ENCODE peak calls at places on chromosomes 6 and 20, in five cellular contexts. T, M, L, G and F are unnamed samples.
A peak's percentile ranks its signal among the peaks of the same experiment; 100 is the strongest.

GRCh38 chr6:80437186-80437585 is 330.7 kb downstream of the BCKDHB start:
- DNase-seq in T (no peak), L (no peak), G (no peak), M (no peak), F (no peak)

GRCh38 chr6:77633471-77633870 is 19.4 kb upstream of the MEI4 start:
- DNase-seq in M (no peak), L (no peak), G (no peak), T (no peak), F (no peak)

GRCh38 chr6:166904101-166904746 is 52.1 kb downstream of the RNASET2 start:
- DNase-seq in T (no peak), G (no peak), L (no peak), M (no peak), F (no peak)

GRCh38 chr6:658244-658643 is 1.3 kb upstream of the HUS1B start:
- DNase-seq in T (no peak), L (no peak), G (no peak), M (no peak), F (no peak)

GRCh38 chr20:57397004-57397692 is 6.0 kb downstream of the RBM38 start:
- DNase-seq in G (no peak), L (peak; percentile 44), T (no peak), M (no peak), F (no peak)

GRCh38 chr6:137013738-137014602 is 30.8 kb downstream of the IL20RA start:
- DNase-seq in G (peak; percentile 39), L (no peak), M (no peak), T (no peak), F (no peak)

GRCh38 chr6:26273673-26274595 is 91.1 kb upstream of the BTN3A2 start:
- DNase-seq in G (no peak), L (no peak), T (no peak), M (no peak), F (no peak)

GRCh38 chr6:25369450-25370086 is 90.4 kb downstream of the CARMIL1 start:
- DNase-seq in T (peak; percentile 38), M (no peak), G (no peak), L (peak; percentile 13), F (peak; percentile 48)

GRCh38 chr6:35370799-35371493 is 28.6 kb downstream of the PPARD start:
- DNase-seq in G (peak; percentile 42), L (no peak), M (no peak), T (no peak), F (no peak)

GRCh38 chr6:143775326-143775725 is 67.8 kb upstream of the LTV1 start:
- DNase-seq in M (no peak), G (no peak), T (no peak), L (no peak), F (no peak)

GRCh38 chr6:160022793-160023192 is 53.9 kb downstream of the IGF2R start:
- DNase-seq in T (no peak), M (no peak), G (no peak), L (no peak), F (no peak)

GRCh38 chr20:35871311-35871771 is 83.0 kb downstream of the SCAND1 start:
- DNase-seq in M (no peak), T (no peak), G (no peak), L (no peak), F (peak; percentile 22)

GRCh38 chr6:5936140-5936539 is 70.6 kb downstream of the NRN1 start:
- DNase-seq in M (no peak), T (no peak), G (no peak), L (no peak), F (no peak)

GRCh38 chr6:35388772-35389352 is 46.5 kb downstream of the PPARD start:
- DNase-seq in G (no peak), T (no peak), M (no peak), L (no peak), F (peak; percentile 32)

GRCh38 chr20:36784116-36784515 is 10.6 kb upstream of the DSN1 start:
- DNase-seq in L (no peak), M (no peak), T (no peak), G (no peak), F (no peak)

GRCh38 chr6:144447487-144447886 is 162.4 kb downstream of the UTRN start:
- DNase-seq in G (no peak), M (no peak), T (no peak), L (no peak), F (no peak)

GRCh38 chr6:83221886-83222479 is 28.8 kb downstream of the RWDD2A start:
- DNase-seq in M (peak; percentile 6), T (no peak), G (peak; percentile 10), L (no peak), F (no peak)

GRCh38 chr6:3489032-3489757 is 32.3 kb upstream of the SLC22A23 start:
- DNase-seq in G (no peak), M (peak; percentile 84), T (no peak), L (no peak), F (no peak)

GRCh38 chr6:36216559-36216958 is 20.0 kb downstream of the BRPF3 start:
- DNase-seq in L (no peak), M (no peak), T (no peak), G (no peak), F (peak; percentile 61)

GRCh38 chr6:181049-181654 is 111.1 kb upstream of the DUSP22 start:
- DNase-seq in T (no peak), L (no peak), M (no peak), G (no peak), F (peak; percentile 10)

GRCh38 chr20:44720994-44721784 is 6.0 kb downstream of the CCN5 start:
- DNase-seq in L (no peak), M (no peak), G (peak; percentile 73), T (peak; percentile 66), F (no peak)

GRCh38 chr20:41176711-41177552 is 39.6 kb downstream of the PLCG1 start:
- DNase-seq in L (no peak), G (no peak), M (no peak), T (no peak), F (no peak)

GRCh38 chr6:37538107-37538506 is 38.4 kb upstream of the CCDC167 start:
- DNase-seq in G (no peak), L (no peak), M (no peak), T (peak; percentile 79), F (no peak)

GRCh38 chr20:1946762-1947534 is 46.9 kb downstream of the PDYN start:
- DNase-seq in M (peak; percentile 84), T (no peak), G (no peak), L (no peak), F (peak; percentile 33)

GRCh38 chr20:10596726-10597125 is 77.1 kb downstream of the JAG1 start:
- DNase-seq in G (peak; percentile 61), M (no peak), L (no peak), T (no peak), F (no peak)

GRCh38 chr20:63121246-63121645 is 94.7 kb downstream of the YTHDF1 start:
- DNase-seq in T (no peak), G (no peak), M (no peak), L (no peak), F (no peak)

GRCh38 chr6:7143161-7143974 is 35.6 kb downstream of the RREB1 start:
- DNase-seq in G (no peak), M (no peak), T (no peak), L (no peak), F (no peak)

GRCh38 chr6:111874030-111874425 is 776 bp upstream of the FYN start:
- DNase-seq in L (peak; percentile 76), G (no peak), M (no peak), T (peak; percentile 15), F (peak; percentile 48)

GRCh38 chr20:36579996-36580545 is 6.7 kb downstream of the TGIF2 start:
- DNase-seq in T (no peak), M (no peak), G (no peak), L (no peak), F (no peak)

GRCh38 chr6:87700729-87701675 is 1.0 kb downstream of the AKIRIN2 start:
- DNase-seq in G (peak; percentile 53), L (peak; percentile 38), M (no peak), T (peak; percentile 36), F (peak; percentile 39)

GRCh38 chr6:30171677-30172471 is 8.5 kb downstream of the TRIM15 start:
- DNase-seq in M (no peak), G (no peak), T (no peak), L (peak; percentile 15), F (no peak)

GRCh38 chr6:129644567-129645015 is 65.4 kb downstream of the ARHGAP18 start:
- DNase-seq in L (no peak), M (no peak), T (no peak), G (peak; percentile 45), F (no peak)

GRCh38 chr20:38810926-38811325 is 5.4 kb downstream of the PPP1R16B start:
- DNase-seq in G (no peak), T (no peak), M (no peak), L (no peak), F (no peak)

GRCh38 chr20:4563534-4563933 is 158.2 kb upstream of the PRND start:
- DNase-seq in L (peak; percentile 8), M (peak; percentile 13), G (no peak), T (peak; percentile 6), F (no peak)

GRCh38 chr6:47165918-47166317 is 123.8 kb upstream of the ADGRF1 start:
- DNase-seq in M (no peak), T (no peak), G (no peak), L (no peak), F (no peak)

GRCh38 chr6:37006793-37007339 is 1.4 kb downstream of the FGD2 start:
- DNase-seq in G (peak; percentile 65), L (no peak), T (no peak), M (no peak), F (no peak)